ENCODE peak calls at places on chromosome 16, in six cellular contexts. Z is CD8-positive, alpha-beta T cell; S is osteoblast; K is heart left ventricle; T is left lung; G is left ventricle myocardium inferior. R is an unnamed sample. For H3K27me3, the result is how much of the 10 kb centered on the place peaks cover.

GRCh38 chr16:87966685-87967185 is 15.5 kb downstream of the BANP start:
- DNase-seq in Z (no peak), S (peak), K (no peak), T (no peak), G (no peak), R (peak)

GRCh38 chr16:69918241-69918640 is 32.9 kb upstream of the CLEC18A start:
- DNase-seq in Z (no peak), S (no peak), K (no peak), T (no peak), G (no peak), R (no peak)

GRCh38 chr16:2054543-2055245 is 6.9 kb downstream of the TSC2 start:
- DNase-seq in Z (no peak), S (no peak), K (no peak), T (no peak), G (no peak), R (no peak)

GRCh38 chr16:74724820-74725549 is 24.3 kb upstream of the MLKL start:
- DNase-seq in Z (no peak), S (peak), K (no peak), T (no peak), G (no peak), R (peak)

GRCh38 chr16:77376358-77376757 is 58.5 kb downstream of the ADAMTS18 start:
- DNase-seq in Z (peak), S (no peak), K (no peak), T (no peak), G (no peak), R (peak)

GRCh38 chr16:1322407-1322806 is 11.0 kb upstream of the BAIAP3 start:
- DNase-seq in Z (no peak), S (no peak), K (no peak), T (no peak), G (no peak), R (no peak)

GRCh38 chr16:3152273-3153076 is 17.6 kb downstream of the ZNF213 start:
- DNase-seq in Z (peak), S (peak), K (peak), T (peak), G (peak), R (peak)

GRCh38 chr16:30096862-30097563 is 1.0 kb upstream of the YPEL3 start:
- DNase-seq in Z (no peak), S (peak), K (no peak), T (no peak), G (no peak), R (no peak)

GRCh38 chr16:79868841-79869240 is 268.3 kb upstream of the MAF start:
- DNase-seq in Z (no peak), S (no peak), K (no peak), T (no peak), G (no peak), R (no peak)

GRCh38 chr16:75265911-75266701 is 14.7 kb upstream of the BCAR1 start:
- DNase-seq in Z (no peak), S (peak), K (peak), T (peak), G (peak), R (peak)

GRCh38 chr16:1180772-1181714 is 28.1 kb downstream of the CACNA1H start:
- DNase-seq in Z (no peak), S (no peak), K (peak), T (no peak), G (peak), R (peak)

GRCh38 chr16:53220585-53220984 is 165.8 kb downstream of the CHD9 start:
- DNase-seq in Z (peak), S (no peak), K (no peak), T (no peak), G (no peak), R (peak)

GRCh38 chr16:67163164-67163902 is 1.2 kb upstream of the HSF4 start:
- DNase-seq in Z (no peak), S (peak), K (no peak), T (no peak), G (peak), R (peak)

GRCh38 chr16:57023541-57024249 is 34.3 kb downstream of the NLRC5 start:
- DNase-seq in Z (peak), S (no peak), K (no peak), T (no peak), G (no peak), R (peak)

GRCh38 chr16:69513180-69513966 is 52.4 kb upstream of the NFAT5 start:
- DNase-seq in Z (no peak), S (peak), K (no peak), T (no peak), G (no peak), R (no peak)

GRCh38 chr16:57998484-57998883 is 2.0 kb downstream of the ZNF319 start:
- DNase-seq in Z (peak), S (peak), K (no peak), T (peak), G (peak), R (peak)

GRCh38 chr16:50861451-50861850 is 119.6 kb downstream of the CYLD start:
- DNase-seq in Z (no peak), S (no peak), K (no peak), T (no peak), G (no peak), R (no peak)

GRCh38 chr16:81608515-81609209 is 164.1 kb downstream of the CMIP start:
- DNase-seq in Z (no peak), S (peak), K (no peak), T (no peak), G (no peak), R (no peak)

GRCh38 chr16:12504312-12504711 is 299.4 kb downstream of the CPPED1 start:
- DNase-seq in Z (no peak), S (no peak), K (no peak), T (no peak), G (no peak), R (no peak)

GRCh38 chr16:876523-877241 is 76.1 kb upstream of the GNG13 start:
- DNase-seq in Z (no peak), S (no peak), K (no peak), T (no peak), G (no peak), R (no peak)

GRCh38 chr16:4373909-4374742 is 2.5 kb downstream of the VASN start:
- DNase-seq in Z (no peak), S (peak), K (peak), T (peak), G (peak), R (peak)

GRCh38 chr16:31397101-31397660 is 4.0 kb downstream of the ITGAD start:
- DNase-seq in Z (no peak), S (no peak), K (peak), T (no peak), G (no peak), R (no peak)

GRCh38 chr16:12498077-12498476 is 305.6 kb downstream of the CPPED1 start:
- DNase-seq in Z (no peak), S (no peak), K (no peak), T (no peak), G (no peak), R (no peak)

GRCh38 chr16:31050280-31051030 is 17.1 kb downstream of the STX4 start:
- DNase-seq in Z (no peak), S (peak), K (no peak), T (no peak), G (no peak), R (peak)

GRCh38 chr16:17395849-17396480 is 74.8 kb downstream of the XYLT1 start:
- DNase-seq in Z (no peak), S (peak), K (no peak), T (no peak), G (no peak), R (no peak)

GRCh38 chr16:66205287-66206167 is 161.0 kb upstream of the CDH5 start:
- DNase-seq in Z (no peak), S (no peak), K (no peak), T (no peak), G (no peak), R (peak)

DNA sequence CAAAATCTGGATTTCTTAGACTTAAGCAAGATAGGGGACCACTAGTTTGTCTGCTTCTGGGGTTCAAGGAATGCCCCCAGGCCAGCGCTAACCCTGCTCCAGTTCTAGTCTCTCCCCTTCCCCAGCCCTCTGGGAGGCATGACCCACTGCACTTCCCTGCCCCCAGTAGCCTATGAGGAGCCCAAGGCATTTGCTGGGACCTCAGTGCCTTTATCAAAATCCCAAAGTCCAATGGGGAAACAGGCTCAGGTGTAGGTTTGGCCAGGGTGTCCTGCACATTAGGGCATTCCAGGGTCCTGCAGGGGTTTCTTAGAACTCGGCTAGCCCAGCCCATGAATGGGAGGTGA is 1.2 kb downstream of the IL4R start:
- DNase-seq in Z (no peak), S (no peak), K (no peak), T (no peak), G (no peak), R (no peak)
- H3K4me3 ChIP-seq in Z (peak), S (peak), K (peak), T (peak), G (peak), R (no peak)

GRCh38 chr16:54931041-54931756 is 534 bp downstream of the IRX5 start:
- DNase-seq in Z (no peak), S (peak), K (peak), T (no peak), G (no peak), R (peak)

GRCh38 chr16:54928016-54928356 is 2.7 kb upstream of the IRX5 start:
- DNase-seq in Z (no peak), S (peak), K (no peak), T (no peak), G (no peak), R (no peak)

GRCh38 chr16:54930034-54930938 is at the start of gene IRX5:
- DNase-seq in Z (no peak), S (peak), K (peak), T (peak), G (peak), R (peak)

GRCh38 chr16:54928421-54929089 is 2.1 kb upstream of the IRX5 start:
- DNase-seq in Z (no peak), S (peak), K (peak), T (peak), G (peak), R (peak)

GRCh38 chr16:54929090-54930033 is 1.3 kb upstream of the IRX5 start:
- DNase-seq in Z (peak), S (peak), K (peak), T (peak), G (peak), R (peak)
- H3K27me3 ChIP-seq in Z (half or more), S (under half), K (half or more), T (half or more), G (half or more), R (half or more)

DNA sequence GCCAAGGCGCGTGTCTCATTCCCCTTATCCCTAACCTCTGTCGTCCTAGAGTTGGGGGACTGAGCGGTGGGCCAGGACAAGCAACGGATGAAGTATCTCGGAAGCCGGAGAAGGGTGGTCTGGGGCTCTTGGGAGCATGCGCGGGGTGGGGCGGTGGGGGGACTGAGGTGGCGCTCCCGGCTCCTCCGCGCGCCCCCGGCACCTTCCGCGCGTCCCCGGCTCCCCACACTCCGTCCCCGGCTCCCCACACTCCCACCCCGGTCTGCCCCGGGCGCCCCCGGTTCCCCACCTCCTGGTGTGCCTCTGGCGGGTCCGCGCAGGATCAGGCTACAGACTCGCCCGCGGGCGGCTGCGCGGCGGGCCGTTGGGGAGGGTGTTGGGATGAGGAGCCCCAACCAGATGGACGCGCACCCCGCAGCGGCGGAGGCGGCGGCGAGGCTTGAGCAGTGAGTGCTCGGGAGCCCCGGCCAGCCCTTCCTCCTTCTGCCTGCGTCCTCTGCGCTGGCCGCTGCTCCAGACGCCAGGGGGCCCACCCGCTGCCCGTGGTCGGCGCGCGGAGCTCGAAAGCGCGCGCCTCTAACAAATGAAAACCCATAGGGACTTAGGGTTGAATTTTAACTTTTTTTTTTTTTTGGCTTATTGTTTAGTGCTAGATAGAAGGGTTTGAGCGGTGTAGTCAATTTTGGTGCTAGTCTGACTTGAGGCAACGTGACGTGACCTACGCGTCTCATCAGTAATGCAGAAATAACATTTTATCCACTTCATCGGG is 5.6 kb upstream of the CRYM start:
- DNase-seq in Z (no peak), S (peak), K (peak), T (peak), G (peak), R (peak)
- H3K4me3 ChIP-seq in Z (no peak), S (peak), K (peak), T (peak), G (peak), R (peak)

GRCh38 chr16:89042711-89043551 is 50.7 kb upstream of the ACSF3 start:
- DNase-seq in Z (no peak), S (peak), K (no peak), T (no peak), G (no peak), R (no peak)
- H3K27me3 ChIP-seq in Z (under half), S (under half), K (under half), T (half or more), G (half or more), R (under half)

GRCh38 chr16:73066927-73067670 is 19.2 kb upstream of the ZFHX3 start:
- DNase-seq in Z (no peak), S (peak), K (peak), T (no peak), G (no peak), R (peak)
- H3K4me3 ChIP-seq in Z (no peak), S (no peak), K (no peak), T (no peak), G (peak), R (peak)

GRCh38 chr16:86384980-86385379 is 125.3 kb upstream of the FOXF1 start:
- DNase-seq in Z (no peak), S (no peak), K (no peak), T (no peak), G (no peak), R (no peak)
- H3K27me3 ChIP-seq in Z (under half), S (under half), K (under half), T (under half), G (half or more), R (under half)

GRCh38 chr16:21554795-21555585 is 44.4 kb upstream of the METTL9 start:
- DNase-seq in Z (peak), S (peak), K (peak), T (peak), G (peak), R (peak)
- H3K4me3 ChIP-seq in Z (no peak), S (peak), K (no peak), T (no peak), G (peak), R (no peak)

DNA sequence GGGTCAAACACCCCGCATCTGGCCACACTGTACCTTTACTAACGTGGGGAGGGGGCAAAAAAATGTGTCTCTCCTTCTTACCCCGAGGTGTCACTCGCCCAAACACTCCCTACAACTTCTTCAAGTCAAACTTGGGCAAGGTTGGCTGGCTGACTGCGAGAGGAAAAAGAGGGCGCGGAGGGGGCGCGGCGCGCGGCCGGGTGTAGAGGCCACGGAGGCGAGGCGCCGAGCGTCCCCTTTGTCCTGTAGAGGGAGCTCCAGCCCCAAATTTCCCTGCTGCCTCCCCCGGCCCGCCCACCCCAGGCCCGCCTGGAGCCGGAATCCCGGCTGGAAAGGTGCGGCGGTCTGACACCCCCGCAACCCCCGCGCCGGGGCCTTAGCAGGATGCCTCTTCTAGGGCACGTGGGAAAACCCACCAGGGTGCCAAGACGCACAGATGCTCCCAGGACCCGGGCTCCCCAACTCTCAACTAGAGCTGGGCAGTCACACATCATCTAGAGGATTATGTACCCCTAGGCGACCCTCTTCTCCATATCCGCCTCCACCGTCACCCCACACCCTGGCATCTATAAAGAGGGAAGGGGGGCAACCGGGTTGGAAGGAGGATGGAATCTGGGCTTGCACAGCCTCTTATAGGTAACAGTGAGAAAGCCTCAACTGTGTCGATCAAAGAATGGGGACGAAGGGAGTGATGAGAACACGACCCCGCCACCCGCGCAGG is 4.2 kb downstream of the IRX3 start:
- DNase-seq in Z (no peak), S (peak), K (peak), T (peak), G (peak), R (peak)
- H3K27me3 ChIP-seq in Z (under half), S (under half), K (half or more), T (half or more), G (under half), R (half or more)